ENCODE peak calls at places on chromosomes 4 and X, in ten cellular contexts. One of them, this sample, is unnamed.

GRCh38 chr4:39415678-39416283 is 9.1 kb downstream of the KLB start:
- DNase-seq in stimulated activated CD8-positive, alpha-beta memory T cell treated with anti-CD3 and anti-CD28 coated beads, Interleukin-4, amount 100 ng/mL, for 48 hours: no peak
- DNase-seq in aorta: no peak
- DNase-seq in amniotic epithelial cell: peak
- DNase-seq in effector memory CD4-positive, alpha-beta T cell: no peak
- DNase-seq in NCI-H82: no peak
- DNase-seq in Ammon's horn: no peak
- DNase-seq in fibroblast of lung: peak
- DNase-seq in neural progenitor cell: no peak
- DNase-seq in GM12891: no peak
- DNase-seq in this sample: no peak

GRCh38 chr4:54657556-54658313 is at the start of gene KIT:
- DNase-seq in stimulated activated CD8-positive, alpha-beta memory T cell treated with anti-CD3 and anti-CD28 coated beads, Interleukin-4, amount 100 ng/mL, for 48 hours: peak
- DNase-seq in aorta: peak
- DNase-seq in amniotic epithelial cell: peak
- DNase-seq in effector memory CD4-positive, alpha-beta T cell: no peak
- DNase-seq in NCI-H82: peak
- DNase-seq in Ammon's horn: peak
- DNase-seq in fibroblast of lung: peak
- DNase-seq in neural progenitor cell: peak
- DNase-seq in GM12891: peak
- DNase-seq in this sample: peak

GRCh38 chr4:168645933-168646768 is 149.3 kb downstream of the PALLD start:
- DNase-seq in stimulated activated CD8-positive, alpha-beta memory T cell treated with anti-CD3 and anti-CD28 coated beads, Interleukin-4, amount 100 ng/mL, for 48 hours: no peak
- DNase-seq in aorta: no peak
- DNase-seq in amniotic epithelial cell: no peak
- DNase-seq in effector memory CD4-positive, alpha-beta T cell: no peak
- DNase-seq in NCI-H82: peak
- DNase-seq in Ammon's horn: no peak
- DNase-seq in fibroblast of lung: no peak
- DNase-seq in neural progenitor cell: no peak
- DNase-seq in GM12891: no peak
- DNase-seq in this sample: no peak

GRCh38 chrX:40041915-40042314 is 55.8 kb downstream of the BCOR start:
- DNase-seq in stimulated activated CD8-positive, alpha-beta memory T cell treated with anti-CD3 and anti-CD28 coated beads, Interleukin-4, amount 100 ng/mL, for 48 hours: no peak
- DNase-seq in aorta: no peak
- DNase-seq in amniotic epithelial cell: no peak
- DNase-seq in effector memory CD4-positive, alpha-beta T cell: no peak
- DNase-seq in NCI-H82: no peak
- DNase-seq in Ammon's horn: no peak
- DNase-seq in fibroblast of lung: no peak
- DNase-seq in neural progenitor cell: no peak
- DNase-seq in GM12891: no peak
- DNase-seq in this sample: no peak

GRCh38 chr4:15737255-15737654 is 34.4 kb downstream of the BST1 start:
- DNase-seq in stimulated activated CD8-positive, alpha-beta memory T cell treated with anti-CD3 and anti-CD28 coated beads, Interleukin-4, amount 100 ng/mL, for 48 hours: no peak
- DNase-seq in aorta: no peak
- DNase-seq in amniotic epithelial cell: no peak
- DNase-seq in effector memory CD4-positive, alpha-beta T cell: no peak
- DNase-seq in NCI-H82: no peak
- DNase-seq in Ammon's horn: peak
- DNase-seq in fibroblast of lung: no peak
- DNase-seq in neural progenitor cell: no peak
- DNase-seq in GM12891: no peak
- DNase-seq in this sample: no peak

GRCh38 chrX:153732406-153732805 is 7.8 kb downstream of the ABCD1 start:
- DNase-seq in stimulated activated CD8-positive, alpha-beta memory T cell treated with anti-CD3 and anti-CD28 coated beads, Interleukin-4, amount 100 ng/mL, for 48 hours: no peak
- DNase-seq in aorta: no peak
- DNase-seq in amniotic epithelial cell: no peak
- DNase-seq in effector memory CD4-positive, alpha-beta T cell: no peak
- DNase-seq in NCI-H82: no peak
- DNase-seq in Ammon's horn: no peak
- DNase-seq in fibroblast of lung: no peak
- DNase-seq in neural progenitor cell: no peak
- DNase-seq in GM12891: no peak
- DNase-seq in this sample: no peak

GRCh38 chr4:19999331-19999730 is 252.4 kb upstream of the SLIT2 start:
- DNase-seq in stimulated activated CD8-positive, alpha-beta memory T cell treated with anti-CD3 and anti-CD28 coated beads, Interleukin-4, amount 100 ng/mL, for 48 hours: no peak
- DNase-seq in aorta: no peak
- DNase-seq in amniotic epithelial cell: no peak
- DNase-seq in effector memory CD4-positive, alpha-beta T cell: no peak
- DNase-seq in NCI-H82: no peak
- DNase-seq in Ammon's horn: no peak
- DNase-seq in fibroblast of lung: no peak
- DNase-seq in neural progenitor cell: no peak
- DNase-seq in GM12891: no peak
- DNase-seq in this sample: no peak

GRCh38 chr4:10613926-10614478 is 70.6 kb downstream of the CLNK start:
- DNase-seq in stimulated activated CD8-positive, alpha-beta memory T cell treated with anti-CD3 and anti-CD28 coated beads, Interleukin-4, amount 100 ng/mL, for 48 hours: no peak
- DNase-seq in aorta: no peak
- DNase-seq in amniotic epithelial cell: no peak
- DNase-seq in effector memory CD4-positive, alpha-beta T cell: no peak
- DNase-seq in NCI-H82: no peak
- DNase-seq in Ammon's horn: no peak
- DNase-seq in fibroblast of lung: no peak
- DNase-seq in neural progenitor cell: no peak
- DNase-seq in GM12891: no peak
- DNase-seq in this sample: no peak

GRCh38 chr4:34138385-34138784 is 2105.9 kb downstream of the ARAP2 start:
- DNase-seq in stimulated activated CD8-positive, alpha-beta memory T cell treated with anti-CD3 and anti-CD28 coated beads, Interleukin-4, amount 100 ng/mL, for 48 hours: no peak
- DNase-seq in aorta: no peak
- DNase-seq in amniotic epithelial cell: no peak
- DNase-seq in effector memory CD4-positive, alpha-beta T cell: no peak
- DNase-seq in NCI-H82: peak
- DNase-seq in Ammon's horn: no peak
- DNase-seq in fibroblast of lung: no peak
- DNase-seq in neural progenitor cell: no peak
- DNase-seq in GM12891: no peak
- DNase-seq in this sample: no peak

GRCh38 chrX:149950681-149951080 is 12.4 kb upstream of the EOLA2 start:
- DNase-seq in stimulated activated CD8-positive, alpha-beta memory T cell treated with anti-CD3 and anti-CD28 coated beads, Interleukin-4, amount 100 ng/mL, for 48 hours: no peak
- DNase-seq in aorta: no peak
- DNase-seq in amniotic epithelial cell: peak
- DNase-seq in effector memory CD4-positive, alpha-beta T cell: no peak
- DNase-seq in NCI-H82: peak
- DNase-seq in Ammon's horn: peak
- DNase-seq in fibroblast of lung: peak
- DNase-seq in neural progenitor cell: peak
- DNase-seq in GM12891: no peak
- DNase-seq in this sample: peak

GRCh38 chr4:133996431-133997121 is 205.0 kb downstream of the PABPC4L start:
- DNase-seq in stimulated activated CD8-positive, alpha-beta memory T cell treated with anti-CD3 and anti-CD28 coated beads, Interleukin-4, amount 100 ng/mL, for 48 hours: no peak
- DNase-seq in aorta: no peak
- DNase-seq in amniotic epithelial cell: peak
- DNase-seq in effector memory CD4-positive, alpha-beta T cell: no peak
- DNase-seq in NCI-H82: peak
- DNase-seq in Ammon's horn: no peak
- DNase-seq in fibroblast of lung: no peak
- DNase-seq in neural progenitor cell: peak
- DNase-seq in GM12891: no peak
- DNase-seq in this sample: no peak

GRCh38 chr4:109025471-109026076 is 262.7 kb upstream of the ETNPPL start:
- DNase-seq in stimulated activated CD8-positive, alpha-beta memory T cell treated with anti-CD3 and anti-CD28 coated beads, Interleukin-4, amount 100 ng/mL, for 48 hours: no peak
- DNase-seq in aorta: no peak
- DNase-seq in amniotic epithelial cell: no peak
- DNase-seq in effector memory CD4-positive, alpha-beta T cell: no peak
- DNase-seq in NCI-H82: no peak
- DNase-seq in Ammon's horn: no peak
- DNase-seq in fibroblast of lung: no peak
- DNase-seq in neural progenitor cell: no peak
- DNase-seq in GM12891: no peak
- DNase-seq in this sample: peak

GRCh38 chr4:140567722-140568121 is 1.0 kb downstream of the UCP1 start:
- DNase-seq in stimulated activated CD8-positive, alpha-beta memory T cell treated with anti-CD3 and anti-CD28 coated beads, Interleukin-4, amount 100 ng/mL, for 48 hours: no peak
- DNase-seq in aorta: no peak
- DNase-seq in amniotic epithelial cell: no peak
- DNase-seq in effector memory CD4-positive, alpha-beta T cell: no peak
- DNase-seq in NCI-H82: peak
- DNase-seq in Ammon's horn: no peak
- DNase-seq in fibroblast of lung: peak
- DNase-seq in neural progenitor cell: peak
- DNase-seq in GM12891: no peak
- DNase-seq in this sample: no peak

GRCh38 chrX:154120567-154120966 is 23.1 kb upstream of the MECP2 start:
- DNase-seq in stimulated activated CD8-positive, alpha-beta memory T cell treated with anti-CD3 and anti-CD28 coated beads, Interleukin-4, amount 100 ng/mL, for 48 hours: no peak
- DNase-seq in aorta: no peak
- DNase-seq in amniotic epithelial cell: no peak
- DNase-seq in effector memory CD4-positive, alpha-beta T cell: no peak
- DNase-seq in NCI-H82: no peak
- DNase-seq in Ammon's horn: no peak
- DNase-seq in fibroblast of lung: no peak
- DNase-seq in neural progenitor cell: no peak
- DNase-seq in GM12891: no peak
- DNase-seq in this sample: no peak

GRCh38 chr4:1792832-1793495 is at the start of gene FGFR3:
- DNase-seq in stimulated activated CD8-positive, alpha-beta memory T cell treated with anti-CD3 and anti-CD28 coated beads, Interleukin-4, amount 100 ng/mL, for 48 hours: peak
- DNase-seq in aorta: no peak
- DNase-seq in amniotic epithelial cell: no peak
- DNase-seq in effector memory CD4-positive, alpha-beta T cell: no peak
- DNase-seq in NCI-H82: peak
- DNase-seq in Ammon's horn: no peak
- DNase-seq in fibroblast of lung: no peak
- DNase-seq in neural progenitor cell: peak
- DNase-seq in GM12891: peak
- DNase-seq in this sample: no peak

GRCh38 chrX:107324493-107325310 is 118.3 kb downstream of the DNAAF6 start:
- DNase-seq in stimulated activated CD8-positive, alpha-beta memory T cell treated with anti-CD3 and anti-CD28 coated beads, Interleukin-4, amount 100 ng/mL, for 48 hours: peak
- DNase-seq in aorta: peak
- DNase-seq in amniotic epithelial cell: peak
- DNase-seq in effector memory CD4-positive, alpha-beta T cell: no peak
- DNase-seq in NCI-H82: peak
- DNase-seq in Ammon's horn: peak
- DNase-seq in fibroblast of lung: peak
- DNase-seq in neural progenitor cell: peak
- DNase-seq in GM12891: peak
- DNase-seq in this sample: no peak

GRCh38 chr4:145736241-145736831 is 56.4 kb downstream of the C4orf51 start:
- DNase-seq in stimulated activated CD8-positive, alpha-beta memory T cell treated with anti-CD3 and anti-CD28 coated beads, Interleukin-4, amount 100 ng/mL, for 48 hours: no peak
- DNase-seq in aorta: peak
- DNase-seq in amniotic epithelial cell: no peak
- DNase-seq in effector memory CD4-positive, alpha-beta T cell: no peak
- DNase-seq in NCI-H82: no peak
- DNase-seq in Ammon's horn: no peak
- DNase-seq in fibroblast of lung: peak
- DNase-seq in neural progenitor cell: no peak
- DNase-seq in GM12891: no peak
- DNase-seq in this sample: no peak

GRCh38 chr4:38455092-38455855 is 208.7 kb upstream of the KLF3 start:
- DNase-seq in stimulated activated CD8-positive, alpha-beta memory T cell treated with anti-CD3 and anti-CD28 coated beads, Interleukin-4, amount 100 ng/mL, for 48 hours: no peak
- DNase-seq in aorta: no peak
- DNase-seq in amniotic epithelial cell: no peak
- DNase-seq in effector memory CD4-positive, alpha-beta T cell: no peak
- DNase-seq in NCI-H82: no peak
- DNase-seq in Ammon's horn: no peak
- DNase-seq in fibroblast of lung: no peak
- DNase-seq in neural progenitor cell: no peak
- DNase-seq in GM12891: no peak
- DNase-seq in this sample: no peak

GRCh38 chrX:85309717-85310116 is 65.9 kb downstream of the ZNF711 start:
- DNase-seq in stimulated activated CD8-positive, alpha-beta memory T cell treated with anti-CD3 and anti-CD28 coated beads, Interleukin-4, amount 100 ng/mL, for 48 hours: no peak
- DNase-seq in aorta: no peak
- DNase-seq in amniotic epithelial cell: no peak
- DNase-seq in effector memory CD4-positive, alpha-beta T cell: no peak
- DNase-seq in NCI-H82: peak
- DNase-seq in Ammon's horn: no peak
- DNase-seq in fibroblast of lung: no peak
- DNase-seq in neural progenitor cell: peak
- DNase-seq in GM12891: no peak
- DNase-seq in this sample: no peak

GRCh38 chrX:145817299-145817665 is 347 bp upstream of the SLITRK2 start:
- DNase-seq in stimulated activated CD8-positive, alpha-beta memory T cell treated with anti-CD3 and anti-CD28 coated beads, Interleukin-4, amount 100 ng/mL, for 48 hours: no peak
- DNase-seq in aorta: no peak
- DNase-seq in amniotic epithelial cell: no peak
- DNase-seq in effector memory CD4-positive, alpha-beta T cell: no peak
- DNase-seq in NCI-H82: no peak
- DNase-seq in Ammon's horn: no peak
- DNase-seq in fibroblast of lung: peak
- DNase-seq in neural progenitor cell: peak
- DNase-seq in GM12891: no peak
- DNase-seq in this sample: no peak